ENCODE peak calls at places on chromosome 15, in seven cellular contexts. One of them, this sample, is unnamed.

GRCh38 chr15:78811124-78811824 is at the start of gene ADAMTS7:
- DNase-seq in HL-60: no peak
- DNase-seq in HCT116: peak; percentile 46
- DNase-seq in heart left ventricle: peak; percentile 83
- DNase-seq in CD8-positive, alpha-beta memory T cell: peak; percentile 30
- DNase-seq in sigmoid colon: peak; percentile 88
- DNase-seq in MM.1S: peak; percentile 73
- DNase-seq in this sample: no peak

GRCh38 chr15:92519709-92520108 is 126.0 kb downstream of the ST8SIA2 start:
- DNase-seq in HCT116: no peak
- DNase-seq in HL-60: no peak
- DNase-seq in MM.1S: no peak
- DNase-seq in CD8-positive, alpha-beta memory T cell: no peak
- DNase-seq in sigmoid colon: no peak
- DNase-seq in heart left ventricle: no peak
- DNase-seq in this sample: no peak

GRCh38 chr15:81297580-81298575 is 26.1 kb downstream of the STARD5 start:
- DNase-seq in CD8-positive, alpha-beta memory T cell: no peak
- DNase-seq in MM.1S: no peak
- DNase-seq in HCT116: no peak
- DNase-seq in HL-60: no peak
- DNase-seq in sigmoid colon: no peak
- DNase-seq in heart left ventricle: no peak
- DNase-seq in this sample: no peak

GRCh38 chr15:90291679-90292356 is 26.3 kb downstream of the NGRN start:
- DNase-seq in HL-60: no peak
- DNase-seq in heart left ventricle: no peak
- DNase-seq in MM.1S: peak; percentile 69
- DNase-seq in sigmoid colon: no peak
- DNase-seq in HCT116: peak; percentile 71
- DNase-seq in CD8-positive, alpha-beta memory T cell: no peak
- DNase-seq in this sample: peak; percentile 15

GRCh38 chr15:72866086-72866646 is 82.6 kb upstream of the ADPGK start:
- DNase-seq in sigmoid colon: no peak
- DNase-seq in heart left ventricle: no peak
- DNase-seq in HL-60: no peak
- DNase-seq in CD8-positive, alpha-beta memory T cell: no peak
- DNase-seq in MM.1S: no peak
- DNase-seq in HCT116: no peak
- DNase-seq in this sample: no peak

GRCh38 chr15:83248151-83248851 is 36.2 kb downstream of the BNC1 start:
- DNase-seq in HL-60: peak; percentile 12
- DNase-seq in MM.1S: peak; percentile 67
- DNase-seq in heart left ventricle: peak; percentile 11
- DNase-seq in HCT116: peak; percentile 67
- DNase-seq in sigmoid colon: no peak
- DNase-seq in CD8-positive, alpha-beta memory T cell: peak; percentile 1
- DNase-seq in this sample: peak; percentile 55

GRCh38 chr15:58264068-58264971 is 126.1 kb downstream of the AQP9 start:
- DNase-seq in heart left ventricle: no peak
- DNase-seq in CD8-positive, alpha-beta memory T cell: no peak
- DNase-seq in HL-60: no peak
- DNase-seq in sigmoid colon: no peak
- DNase-seq in HCT116: no peak
- DNase-seq in MM.1S: no peak
- DNase-seq in this sample: no peak

GRCh38 chr15:85583404-85584390 is 203.3 kb downstream of the AKAP13 start:
- DNase-seq in MM.1S: no peak
- DNase-seq in heart left ventricle: peak; percentile 50
- DNase-seq in CD8-positive, alpha-beta memory T cell: peak; percentile 14
- DNase-seq in HCT116: peak; percentile 36
- DNase-seq in sigmoid colon: peak; percentile 75
- DNase-seq in HL-60: no peak
- DNase-seq in this sample: peak; percentile 62

GRCh38 chr15:69319384-69320375 is 21.0 kb downstream of the PAQR5 start:
- DNase-seq in HCT116: no peak
- DNase-seq in CD8-positive, alpha-beta memory T cell: no peak
- DNase-seq in heart left ventricle: no peak
- DNase-seq in HL-60: no peak
- DNase-seq in sigmoid colon: no peak
- DNase-seq in MM.1S: no peak
- DNase-seq in this sample: no peak

GRCh38 chr15:65556622-65557021 is 26.4 kb downstream of the HACD3 start:
- DNase-seq in heart left ventricle: no peak
- DNase-seq in sigmoid colon: no peak
- DNase-seq in HL-60: no peak
- DNase-seq in CD8-positive, alpha-beta memory T cell: no peak
- DNase-seq in MM.1S: no peak
- DNase-seq in HCT116: no peak
- DNase-seq in this sample: no peak

GRCh38 chr15:73564255-73564654 is 68.9 kb downstream of the NPTN start:
- DNase-seq in HL-60: peak; percentile 35
- DNase-seq in HCT116: peak; percentile 43
- DNase-seq in CD8-positive, alpha-beta memory T cell: no peak
- DNase-seq in sigmoid colon: no peak
- DNase-seq in MM.1S: no peak
- DNase-seq in heart left ventricle: no peak
- DNase-seq in this sample: peak; percentile 60

GRCh38 chr15:73346735-73347312 is 21.9 kb downstream of the HCN4 start:
- DNase-seq in MM.1S: peak; percentile 71
- DNase-seq in sigmoid colon: no peak
- DNase-seq in CD8-positive, alpha-beta memory T cell: peak; percentile 37
- DNase-seq in HL-60: peak; percentile 14
- DNase-seq in HCT116: peak; percentile 13
- DNase-seq in heart left ventricle: peak; percentile 43
- DNase-seq in this sample: peak; percentile 48

DNA sequence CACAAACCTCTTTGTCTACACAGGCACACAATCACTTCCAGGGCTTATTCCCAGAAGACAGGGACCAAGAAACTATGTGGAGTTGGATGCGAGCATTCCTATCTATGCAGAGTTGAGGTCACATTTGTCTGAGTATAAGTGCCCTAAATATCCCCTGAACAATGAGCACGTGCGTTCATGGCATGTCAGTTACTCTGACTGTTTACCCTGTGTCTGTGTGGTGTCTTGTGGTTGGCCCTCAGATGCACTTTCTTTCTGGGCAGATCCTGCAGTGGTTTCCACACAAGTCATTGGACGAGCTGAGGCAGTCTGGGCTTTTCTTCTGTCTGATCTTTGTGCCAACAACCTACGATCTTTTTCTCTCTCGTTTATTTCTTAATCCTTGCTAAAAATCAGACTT is 134.5 kb downstream of the FBN1 start:
- DNase-seq in HL-60: no peak
- DNase-seq in HCT116: no peak
- DNase-seq in CD8-positive, alpha-beta memory T cell: no peak
- DNase-seq in MM.1S: no peak
- DNase-seq in sigmoid colon: peak; percentile 68
- DNase-seq in heart left ventricle: no peak
- DNase-seq in this sample: no peak
- H3K27ac ChIP-seq in HL-60: no peak overlapping the region
- H3K27ac ChIP-seq in HCT116: no peak overlapping the region
- H3K27ac ChIP-seq in CD8-positive, alpha-beta memory T cell: no peak overlapping the region
- H3K27ac ChIP-seq in MM.1S: no peak overlapping the region
- H3K27ac ChIP-seq in sigmoid colon: peak overlapping the region; percentile 33
- H3K27ac ChIP-seq in heart left ventricle: no peak overlapping the region
- H3K27ac ChIP-seq in this sample: no peak overlapping the region

GRCh38 chr15:80159811-80160569 is 7.2 kb downstream of the FAH start:
- DNase-seq in heart left ventricle: no peak
- DNase-seq in HL-60: no peak
- DNase-seq in HCT116: no peak
- DNase-seq in sigmoid colon: no peak
- DNase-seq in MM.1S: no peak
- DNase-seq in CD8-positive, alpha-beta memory T cell: no peak
- DNase-seq in this sample: no peak

GRCh38 chr15:80161473-80162016 is 8.7 kb downstream of the FAH start:
- DNase-seq in CD8-positive, alpha-beta memory T cell: no peak
- DNase-seq in MM.1S: no peak
- DNase-seq in heart left ventricle: no peak
- DNase-seq in HCT116: no peak
- DNase-seq in HL-60: no peak
- DNase-seq in sigmoid colon: peak; percentile 48
- DNase-seq in this sample: no peak

GRCh38 chr15:80162059-80162554 is 9.3 kb downstream of the FAH start:
- DNase-seq in HCT116: no peak
- DNase-seq in MM.1S: no peak
- DNase-seq in HL-60: no peak
- DNase-seq in sigmoid colon: peak; percentile 77
- DNase-seq in CD8-positive, alpha-beta memory T cell: no peak
- DNase-seq in heart left ventricle: no peak
- DNase-seq in this sample: no peak

GRCh38 chr15:80159301-80159700 is 6.5 kb downstream of the FAH start:
- DNase-seq in HL-60: no peak
- DNase-seq in CD8-positive, alpha-beta memory T cell: no peak
- DNase-seq in HCT116: no peak
- DNase-seq in MM.1S: no peak
- DNase-seq in heart left ventricle: no peak
- DNase-seq in sigmoid colon: no peak
- DNase-seq in this sample: no peak

GRCh38 chr15:80160570-80161156 is 7.9 kb downstream of the FAH start:
- DNase-seq in heart left ventricle: peak; percentile 50
- DNase-seq in CD8-positive, alpha-beta memory T cell: no peak
- DNase-seq in HL-60: peak; percentile 79
- DNase-seq in MM.1S: peak; percentile 87
- DNase-seq in HCT116: no peak
- DNase-seq in sigmoid colon: peak; percentile 78
- DNase-seq in this sample: peak; percentile 52
- H3K27ac ChIP-seq in heart left ventricle: peak overlapping the region; percentile 36
- H3K27ac ChIP-seq in CD8-positive, alpha-beta memory T cell: peak overlapping the region; percentile 51
- H3K27ac ChIP-seq in HL-60: peak overlapping the region; percentile 86
- H3K27ac ChIP-seq in MM.1S: peak overlapping the region; percentile 76
- H3K27ac ChIP-seq in HCT116: no peak overlapping the region
- H3K27ac ChIP-seq in sigmoid colon: no peak overlapping the region
- H3K27ac ChIP-seq in this sample: peak overlapping the region; percentile 72

GRCh38 chr15:38690737-38691332 is 126.2 kb upstream of the RASGRP1 start:
- DNase-seq in HL-60: peak; percentile 17
- DNase-seq in sigmoid colon: no peak
- DNase-seq in MM.1S: peak; percentile 80
- DNase-seq in heart left ventricle: peak; percentile 27
- DNase-seq in HCT116: peak; percentile 61
- DNase-seq in CD8-positive, alpha-beta memory T cell: peak; percentile 71
- DNase-seq in this sample: no peak

GRCh38 chr15:38690221-38690620 is 125.6 kb upstream of the RASGRP1 start:
- DNase-seq in heart left ventricle: no peak
- DNase-seq in sigmoid colon: no peak
- DNase-seq in HCT116: no peak
- DNase-seq in MM.1S: no peak
- DNase-seq in CD8-positive, alpha-beta memory T cell: no peak
- DNase-seq in HL-60: no peak
- DNase-seq in this sample: no peak

GRCh38 chr15:38688096-38688495 is 123.5 kb upstream of the RASGRP1 start:
- DNase-seq in HCT116: no peak
- DNase-seq in MM.1S: no peak
- DNase-seq in CD8-positive, alpha-beta memory T cell: no peak
- DNase-seq in HL-60: no peak
- DNase-seq in heart left ventricle: no peak
- DNase-seq in sigmoid colon: no peak
- DNase-seq in this sample: no peak

GRCh38 chr15:38687340-38687739 is 122.7 kb upstream of the RASGRP1 start:
- DNase-seq in HL-60: no peak
- DNase-seq in MM.1S: no peak
- DNase-seq in sigmoid colon: no peak
- DNase-seq in CD8-positive, alpha-beta memory T cell: no peak
- DNase-seq in HCT116: no peak
- DNase-seq in heart left ventricle: no peak
- DNase-seq in this sample: no peak

GRCh38 chr15:38688761-38689160 is 124.1 kb upstream of the RASGRP1 start:
- DNase-seq in sigmoid colon: no peak
- DNase-seq in heart left ventricle: no peak
- DNase-seq in HCT116: no peak
- DNase-seq in CD8-positive, alpha-beta memory T cell: peak; percentile 46
- DNase-seq in MM.1S: no peak
- DNase-seq in HL-60: no peak
- DNase-seq in this sample: no peak
- H3K27ac ChIP-seq in sigmoid colon: no peak overlapping the region
- H3K27ac ChIP-seq in heart left ventricle: no peak overlapping the region
- H3K27ac ChIP-seq in HCT116: no peak overlapping the region
- H3K27ac ChIP-seq in CD8-positive, alpha-beta memory T cell: no peak overlapping the region
- H3K27ac ChIP-seq in MM.1S: no peak overlapping the region
- H3K27ac ChIP-seq in HL-60: no peak overlapping the region
- H3K27ac ChIP-seq in this sample: no peak overlapping the region

DNA sequence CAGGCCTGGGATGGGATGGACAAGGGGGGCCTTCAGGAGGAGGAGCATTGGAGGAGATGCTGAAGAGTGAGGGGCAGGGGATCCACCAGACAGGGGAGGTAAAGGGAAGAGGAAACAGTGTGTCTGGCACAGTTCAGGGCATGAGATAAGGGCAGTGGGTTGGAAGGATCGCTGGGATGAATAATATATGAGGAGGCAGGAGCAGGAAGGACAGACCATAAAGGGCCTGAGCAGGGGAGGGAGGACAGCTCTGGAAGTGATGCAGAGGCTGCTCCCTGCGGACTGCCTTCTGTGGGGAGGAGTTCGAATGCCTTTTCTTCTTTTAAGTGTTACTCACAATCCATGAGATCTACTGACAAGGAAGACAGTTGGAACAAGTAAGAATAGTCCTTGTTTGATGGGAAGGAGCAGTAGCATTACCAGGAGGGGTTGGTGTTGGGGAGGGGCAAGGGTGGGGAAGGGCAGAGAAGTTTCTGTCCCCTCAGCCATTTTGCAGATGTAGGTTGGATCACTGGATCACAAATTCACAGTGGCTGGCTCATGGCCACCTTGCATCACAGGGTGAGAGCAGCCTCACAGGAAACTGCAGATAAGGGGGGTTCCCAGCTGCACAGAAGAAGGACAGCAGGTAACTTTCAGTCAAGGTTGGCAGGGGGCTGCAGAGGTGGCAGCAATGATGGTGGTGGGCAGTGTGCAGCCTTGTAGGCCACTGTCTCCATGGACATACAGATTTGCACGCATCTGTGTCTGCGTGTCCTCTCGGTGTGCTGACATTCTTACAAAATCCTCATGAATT is 91.9 kb upstream of the SNRPN start:
- DNase-seq in HCT116: no peak
- DNase-seq in CD8-positive, alpha-beta memory T cell: no peak
- DNase-seq in HL-60: no peak
- DNase-seq in MM.1S: no peak
- DNase-seq in heart left ventricle: no peak
- DNase-seq in sigmoid colon: no peak
- DNase-seq in this sample: no peak
- H3K27ac ChIP-seq in HCT116: no peak overlapping the region
- H3K27ac ChIP-seq in CD8-positive, alpha-beta memory T cell: no peak overlapping the region
- H3K27ac ChIP-seq in HL-60: no peak overlapping the region
- H3K27ac ChIP-seq in MM.1S: no peak overlapping the region
- H3K27ac ChIP-seq in heart left ventricle: no peak overlapping the region
- H3K27ac ChIP-seq in sigmoid colon: no peak overlapping the region
- H3K27ac ChIP-seq in this sample: no peak overlapping the region

This sample was measured in PC-9.